ENCODE peak calls at places on chromosomes 16 and 17, in four cellular contexts. I, P, B and T are unnamed samples.

GRCh38 chr16:75415169-75415908 is 18.0 kb downstream of the CFDP1 start:
- DNase-seq in I (no peak), P (no peak), B (no peak), T (no peak)

GRCh38 chr17:68719431-68719830 is 118.3 kb upstream of the FAM20A start:
- DNase-seq in I (no peak), P (no peak), B (no peak), T (no peak)

GRCh38 chr17:1509255-1509943 is 7.0 kb downstream of the INPP5K start:
- DNase-seq in I (no peak), P (peak; percentile 74), B (no peak), T (no peak)

GRCh38 chr17:73956595-73957465 is 246.6 kb upstream of the RPL38 start:
- DNase-seq in I (peak; percentile 64), P (peak; percentile 56), B (no peak), T (peak; percentile 80)

GRCh38 chr16:87017388-87018012 is 299.7 kb downstream of the C16orf95 start:
- DNase-seq in I (no peak), P (no peak), B (no peak), T (peak; percentile 22)

GRCh38 chr16:65121870-65122723 is at the start of gene CDH11:
- DNase-seq in I (no peak), P (no peak), B (no peak), T (no peak)

GRCh38 chr16:2028620-2029220 is 2.0 kb downstream of the NHERF2 start:
- DNase-seq in I (no peak), P (no peak), B (no peak), T (no peak)

GRCh38 chr17:31174215-31174614 is 79.4 kb downstream of the NF1 start:
- DNase-seq in I (no peak), P (no peak), B (no peak), T (no peak)

GRCh38 chr17:65005858-65006257 is 50.7 kb downstream of the GNA13 start:
- DNase-seq in I (no peak), P (no peak), B (no peak), T (no peak)

GRCh38 chr16:83353241-83353640 is 454.5 kb upstream of the HSBP1 start:
- DNase-seq in I (no peak), P (no peak), B (no peak), T (no peak)

GRCh38 chr17:58576679-58577367 is 62.4 kb upstream of the MTMR4 start:
- DNase-seq in I (peak; percentile 18), P (peak; percentile 51), B (no peak), T (no peak)

GRCh38 chr17:28612936-28613872 is 781 bp downstream of the RSKR start:
- DNase-seq in I (peak; percentile 68), P (peak; percentile 52), B (no peak), T (peak; percentile 41)

GRCh38 chr16:27169511-27170071 is 33.7 kb upstream of the KDM8 start:
- DNase-seq in I (no peak), P (peak; percentile 53), B (peak; percentile 13), T (no peak)

GRCh38 chr17:37643118-37643766 is at the start of gene DDX52:
- DNase-seq in I (peak; percentile 96), P (peak; percentile 89), B (peak; percentile 52), T (peak; percentile 88)

GRCh38 chr17:6195123-6195522 is 124.9 kb downstream of the WSCD1 start:
- DNase-seq in I (no peak), P (no peak), B (no peak), T (no peak)

GRCh38 chr16:64615647-64616280 is 506.1 kb downstream of the CDH11 start:
- DNase-seq in I (no peak), P (no peak), B (no peak), T (no peak)

GRCh38 chr16:73433493-73434307 is 385.8 kb upstream of the ZFHX3 start:
- DNase-seq in I (no peak), P (no peak), B (no peak), T (no peak)

GRCh38 chr16:2339521-2340484 is 725 bp downstream of the ABCA3 start:
- DNase-seq in I (peak; percentile 86), P (peak; percentile 15), B (no peak), T (peak; percentile 57)

GRCh38 chr17:77602062-77602746 is 356.3 kb upstream of the TNRC6C start:
- DNase-seq in I (no peak), P (no peak), B (no peak), T (no peak)

GRCh38 chr17:32553168-32553567 is 66.4 kb downstream of the CDK5R1 start:
- DNase-seq in I (no peak), P (no peak), B (no peak), T (no peak)

GRCh38 chr17:49016775-49017463 is 19.7 kb downstream of the IGF2BP1 start:
- DNase-seq in I (no peak), P (no peak), B (no peak), T (no peak)
- TF ChIP-seq FOXM1 in I (no peak), P (no peak), B (no peak), T (no peak)

DNA sequence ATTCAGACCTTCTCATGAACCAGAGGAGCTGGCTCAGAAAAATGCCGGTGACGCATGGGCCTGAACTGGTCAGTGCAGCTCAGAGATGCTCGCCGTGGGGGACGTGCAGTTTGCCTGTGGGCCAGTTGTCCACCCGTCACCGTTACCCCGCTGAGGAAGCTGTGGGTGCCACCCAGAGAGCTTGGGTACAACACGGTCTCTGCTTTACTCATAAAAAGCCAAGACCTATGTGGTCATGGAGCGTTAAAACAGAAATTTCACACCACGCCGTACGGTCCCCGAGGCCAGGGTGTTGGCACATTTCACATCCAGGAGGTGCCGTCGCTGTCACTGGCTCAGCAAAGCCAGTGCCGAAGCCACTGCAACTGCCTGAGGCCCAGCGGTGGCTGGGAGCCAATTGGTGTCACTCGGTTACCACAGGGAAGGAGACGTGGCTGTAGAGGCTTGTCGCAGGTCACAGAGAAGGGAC is 120.9 kb downstream of the METRNL start:
- DNase-seq in I (no peak), P (no peak), B (no peak), T (no peak)
- TF ChIP-seq BHLHE40 in I (no peak), P (no peak), B (no peak), T (no peak)

GRCh38 chr16:57986196-57986595 is 14.3 kb downstream of the ZNF319 start:
- DNase-seq in I (no peak), P (no peak), B (no peak), T (no peak)
- TF ChIP-seq FOXM1 in I (no peak), P (no peak), B (no peak), T (no peak)

GRCh38 chr16:9843424-9844013 is 338.7 kb downstream of the GRIN2A start:
- DNase-seq in I (no peak), P (no peak), B (no peak), T (no peak)
- TF ChIP-seq BHLHE40 in I (no peak), P (no peak), B (no peak), T (no peak)

DNA sequence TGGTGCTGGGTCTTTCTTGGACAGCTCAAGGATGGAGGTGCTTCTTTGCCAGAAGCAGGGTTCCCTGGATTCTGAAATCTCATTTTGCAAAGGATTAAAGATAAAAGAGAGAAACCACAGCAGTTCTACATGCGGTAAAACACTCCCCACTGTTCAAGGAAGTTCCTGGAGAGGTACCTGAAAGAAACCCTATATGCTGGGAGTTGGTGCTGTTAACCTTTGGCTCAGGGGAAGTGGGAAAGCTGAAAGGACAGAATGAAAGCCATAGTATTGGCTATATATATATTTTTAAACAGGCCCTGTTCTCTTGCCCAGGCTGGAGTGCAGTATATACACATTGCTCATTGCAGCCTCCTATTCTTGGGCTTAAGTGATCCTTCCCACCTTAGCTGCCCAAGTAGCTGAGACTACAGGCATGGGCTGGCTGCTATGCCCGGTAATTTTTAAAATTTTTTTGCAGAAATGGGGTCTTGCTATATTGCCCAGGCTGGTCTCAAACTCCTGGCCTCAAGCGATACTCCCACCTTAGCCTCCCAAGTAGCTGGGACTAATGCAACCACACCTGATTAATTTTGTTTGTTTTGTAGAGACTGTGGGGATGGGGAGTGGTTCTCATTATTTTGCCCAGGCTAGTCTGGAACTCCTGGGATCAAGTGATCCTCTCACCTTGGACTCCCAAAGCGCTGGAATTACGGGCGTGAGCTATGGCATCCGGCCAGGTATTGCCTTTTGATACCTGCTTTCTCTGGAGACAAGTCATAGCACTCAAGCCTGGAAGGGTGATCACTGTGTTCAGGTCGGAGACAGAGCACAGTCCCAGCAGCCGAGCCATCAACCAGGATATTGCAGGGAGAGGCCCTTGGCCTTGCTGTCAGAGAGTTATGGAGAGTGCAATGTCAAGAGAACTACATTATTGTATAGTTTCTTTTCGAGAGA is 55.2 kb downstream of the MSI2 start:
- DNase-seq in I (no peak), P (no peak), B (no peak), T (no peak)
- TF ChIP-seq FOXM1 in I (no peak), P (no peak), B (no peak), T (no peak)

DNA sequence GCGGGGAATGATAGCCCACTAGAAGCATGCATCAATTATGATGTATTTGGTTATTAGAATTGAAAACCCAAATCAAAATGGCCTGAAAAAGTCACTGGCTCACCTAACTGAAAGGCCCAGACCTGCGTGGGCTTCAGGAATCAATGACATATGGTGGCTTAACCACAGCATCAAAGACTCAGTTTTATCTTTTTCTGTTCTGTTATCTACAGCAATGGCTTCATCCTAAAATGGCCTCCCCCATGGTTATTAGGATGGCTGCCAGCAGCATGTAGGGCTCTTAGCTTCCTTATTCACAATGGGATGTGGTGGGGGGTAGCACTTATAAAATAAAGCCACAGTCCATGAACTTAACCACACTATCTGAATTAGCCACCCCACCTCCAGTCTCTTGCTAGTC is 43.8 kb downstream of the MMD start:
- DNase-seq in I (peak; percentile 46), P (no peak), B (no peak), T (no peak)
- TF ChIP-seq BHLHE40 in I (no peak), P (no peak), B (no peak), T (no peak)

GRCh38 chr17:2947588-2947950 is 115.8 kb downstream of the OR1D5 start:
- DNase-seq in I (no peak), P (no peak), B (no peak), T (no peak)
- TF ChIP-seq FOXM1 in I (no peak), P (no peak), B (no peak), T (no peak)

GRCh38 chr16:31428638-31429247 is 583 bp upstream of the COX6A2 start:
- DNase-seq in I (no peak), P (no peak), B (no peak), T (no peak)

GRCh38 chr16:31428277-31428597 is at the start of gene COX6A2:
- DNase-seq in I (no peak), P (no peak), B (no peak), T (no peak)

GRCh38 chr16:31427441-31428276 is 501 bp downstream of the COX6A2 start:
- DNase-seq in I (peak; percentile 63), P (no peak), B (no peak), T (no peak)

GRCh38 chr16:31429314-31429713 is 1.2 kb upstream of the COX6A2 start:
- DNase-seq in I (no peak), P (no peak), B (no peak), T (no peak)

GRCh38 chr16:31430380-31431052 is 2.4 kb upstream of the COX6A2 start:
- DNase-seq in I (no peak), P (no peak), B (no peak), T (no peak)
- TF ChIP-seq BHLHE40 in I (no peak), P (no peak), B (no peak), T (no peak)

DNA sequence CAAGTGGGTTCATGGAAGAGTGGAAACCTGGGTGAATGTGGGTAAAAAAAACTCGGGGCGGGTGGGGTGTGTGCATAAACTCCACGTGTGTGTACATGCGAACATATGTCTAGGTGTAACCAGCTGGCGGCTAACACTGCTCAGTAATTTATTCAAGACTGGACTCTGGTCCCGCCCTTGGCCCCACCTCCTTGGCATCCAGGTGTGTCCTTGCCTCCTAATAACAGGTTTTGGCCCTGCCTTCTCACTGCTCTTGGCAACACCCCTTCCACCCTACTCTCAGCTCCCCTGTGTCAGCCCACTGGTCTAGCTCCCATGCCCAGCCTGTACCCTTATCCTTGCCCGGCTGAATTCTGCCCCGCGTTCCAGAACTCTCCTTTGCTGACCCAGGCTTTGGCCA is 8.3 kb downstream of the FLII start:
- DNase-seq in I (no peak), P (no peak), B (no peak), T (no peak)
- TF ChIP-seq FOXM1 in I (no peak), P (no peak), B (no peak), T (no peak)